ENCODE peak calls at places on chromosomes 2 and 18, in ten cellular contexts. N, L, A, X, O, H, K, D, T and Y are unnamed samples.

GRCh38 chr2:121247534-121247933 is 37.5 kb downstream of the TFCP2L1 start:
- DNase-seq in N (no peak), L (no peak), A (no peak), X (no peak), O (no peak), H (no peak), K (no peak), D (no peak), T (no peak), Y (no peak)

GRCh38 chr2:159214325-159214865 is 72.1 kb downstream of the WDSUB1 start:
- DNase-seq in N (no peak), L (no peak), A (no peak), X (no peak), O (no peak), H (no peak), K (no peak), D (no peak), T (peak), Y (no peak)

GRCh38 chr2:36178384-36178783 is 177.2 kb upstream of the CRIM1 start:
- DNase-seq in N (no peak), L (no peak), A (no peak), X (no peak), O (no peak), H (no peak), K (peak), D (no peak), T (no peak), Y (no peak)

GRCh38 chr2:50492452-50492851 is 539.5 kb downstream of the NRXN1 start:
- DNase-seq in N (no peak), L (peak), A (peak), X (peak), O (no peak), H (peak), K (peak), D (no peak), T (peak), Y (peak)

GRCh38 chr18:36835927-36836326 is 7.0 kb downstream of the KIAA1328 start:
- DNase-seq in N (no peak), L (no peak), A (no peak), X (no peak), O (no peak), H (no peak), K (no peak), D (no peak), T (no peak), Y (no peak)

GRCh38 chr2:113831156-113831555 is 58.7 kb upstream of the ACTR3 start:
- DNase-seq in N (no peak), L (no peak), A (no peak), X (no peak), O (no peak), H (no peak), K (peak), D (no peak), T (peak), Y (no peak)

GRCh38 chr2:155215037-155215707 is 516.7 kb downstream of the KCNJ3 start:
- DNase-seq in N (no peak), L (no peak), A (no peak), X (no peak), O (no peak), H (no peak), K (no peak), D (no peak), T (no peak), Y (no peak)

GRCh38 chr2:215423234-215423633 is 12.6 kb downstream of the FN1 start:
- DNase-seq in N (no peak), L (no peak), A (no peak), X (no peak), O (no peak), H (peak), K (no peak), D (no peak), T (no peak), Y (peak)

GRCh38 chr2:150400849-150401248 is 86.6 kb downstream of the RND3 start:
- DNase-seq in N (no peak), L (no peak), A (no peak), X (no peak), O (no peak), H (peak), K (no peak), D (no peak), T (no peak), Y (no peak)

GRCh38 chr2:241241669-241242068 is 53.2 kb downstream of the ANO7 start:
- DNase-seq in N (no peak), L (no peak), A (no peak), X (no peak), O (no peak), H (no peak), K (no peak), D (no peak), T (no peak), Y (no peak)

GRCh38 chr2:230748087-230748486 is 35.4 kb downstream of the CAB39 start:
- DNase-seq in N (no peak), L (no peak), A (no peak), X (no peak), O (no peak), H (peak), K (peak), D (no peak), T (peak), Y (no peak)

GRCh38 chr2:223668302-223668998 is 66.3 kb upstream of the SCG2 start:
- DNase-seq in N (no peak), L (no peak), A (no peak), X (no peak), O (no peak), H (peak), K (no peak), D (no peak), T (no peak), Y (peak)

GRCh38 chr2:147051248-147051647 is 793.6 kb upstream of the ACVR2A start:
- DNase-seq in N (no peak), L (no peak), A (no peak), X (no peak), O (no peak), H (peak), K (peak), D (no peak), T (no peak), Y (no peak)

GRCh38 chr2:88199912-88200682 is 30.0 kb downstream of the THNSL2 start:
- DNase-seq in N (peak), L (no peak), A (no peak), X (no peak), O (peak), H (no peak), K (peak), D (no peak), T (no peak), Y (no peak)
- H3K4me3 ChIP-seq in N (peak), L (no peak), A (peak), X (no peak), O (no peak), H (no peak), K (peak), D (no peak), T (no peak), Y (no peak)

GRCh38 chr2:17373041-17373440 is 145.2 kb downstream of the RAD51AP2 start:
- DNase-seq in N (no peak), L (peak), A (no peak), X (no peak), O (no peak), H (no peak), K (peak), D (no peak), T (no peak), Y (peak)

GRCh38 chr2:17380003-17380402 is 138.2 kb downstream of the RAD51AP2 start:
- DNase-seq in N (no peak), L (no peak), A (no peak), X (no peak), O (no peak), H (no peak), K (no peak), D (no peak), T (no peak), Y (no peak)

GRCh38 chr2:17373736-17374135 is 144.5 kb downstream of the RAD51AP2 start:
- DNase-seq in N (no peak), L (peak), A (no peak), X (no peak), O (no peak), H (no peak), K (peak), D (no peak), T (no peak), Y (no peak)

GRCh38 chr2:17375262-17375661 is 143.0 kb downstream of the RAD51AP2 start:
- DNase-seq in N (no peak), L (no peak), A (no peak), X (no peak), O (no peak), H (no peak), K (peak), D (no peak), T (no peak), Y (no peak)
- TF ChIP-seq CTCF in N (no peak), L (no peak), A (no peak), X (no peak), O (no peak), H (no peak), K (no peak), D (no peak), T (no peak), Y (no peak)

GRCh38 chr2:206212673-206213513 is 53.2 kb downstream of the EEF1B2 start:
- DNase-seq in N (no peak), L (peak), A (no peak), X (no peak), O (no peak), H (peak), K (peak), D (no peak), T (peak), Y (peak)
- H3K4me3 ChIP-seq in N (peak), L (peak), A (no peak), X (no peak), O (peak), H (peak), K (peak), D (no peak), T (peak), Y (peak)

GRCh38 chr2:30670453-30670852 is 136.8 kb downstream of the CAPN13 start:
- DNase-seq in N (no peak), L (no peak), A (no peak), X (peak), O (no peak), H (no peak), K (no peak), D (no peak), T (no peak), Y (no peak)
- TF ChIP-seq CTCF in N (no peak), L (no peak), A (no peak), X (no peak), O (no peak), H (no peak), K (no peak), D (no peak), T (no peak), Y (peak)

GRCh38 chr2:161139098-161139987 is 20.9 kb upstream of the TANK start:
- DNase-seq in N (no peak), L (no peak), A (no peak), X (no peak), O (no peak), H (peak), K (peak), D (no peak), T (no peak), Y (peak)
- H3K4me3 ChIP-seq in N (peak), L (no peak), A (no peak), X (no peak), O (peak), H (no peak), K (no peak), D (no peak), T (no peak), Y (no peak)

GRCh38 chr2:182301093-182301492 is 125.7 kb downstream of the PDE1A start:
- DNase-seq in N (no peak), L (no peak), A (no peak), X (no peak), O (no peak), H (peak), K (no peak), D (no peak), T (peak), Y (no peak)
- TF ChIP-seq CTCF in N (no peak), L (no peak), A (peak), X (no peak), O (no peak), H (no peak), K (peak), D (no peak), T (no peak), Y (no peak)

GRCh38 chr18:68484241-68484640 is 230.7 kb downstream of the TMX3 start:
- DNase-seq in N (no peak), L (no peak), A (no peak), X (no peak), O (no peak), H (peak), K (peak), D (no peak), T (peak), Y (peak)

GRCh38 chr18:68478246-68478645 is 236.7 kb downstream of the TMX3 start:
- DNase-seq in N (no peak), L (no peak), A (no peak), X (no peak), O (no peak), H (no peak), K (no peak), D (no peak), T (no peak), Y (no peak)

GRCh38 chr18:68480196-68480595 is 234.7 kb downstream of the TMX3 start:
- DNase-seq in N (no peak), L (no peak), A (no peak), X (no peak), O (no peak), H (no peak), K (no peak), D (no peak), T (no peak), Y (peak)

GRCh38 chr18:68482815-68483214 is 232.1 kb downstream of the TMX3 start:
- DNase-seq in N (no peak), L (no peak), A (no peak), X (no peak), O (no peak), H (no peak), K (no peak), D (no peak), T (no peak), Y (no peak)
- H3K4me3 ChIP-seq in N (no peak), L (no peak), A (no peak), X (no peak), O (no peak), H (no peak), K (no peak), D (no peak), T (no peak), Y (no peak)

DNA sequence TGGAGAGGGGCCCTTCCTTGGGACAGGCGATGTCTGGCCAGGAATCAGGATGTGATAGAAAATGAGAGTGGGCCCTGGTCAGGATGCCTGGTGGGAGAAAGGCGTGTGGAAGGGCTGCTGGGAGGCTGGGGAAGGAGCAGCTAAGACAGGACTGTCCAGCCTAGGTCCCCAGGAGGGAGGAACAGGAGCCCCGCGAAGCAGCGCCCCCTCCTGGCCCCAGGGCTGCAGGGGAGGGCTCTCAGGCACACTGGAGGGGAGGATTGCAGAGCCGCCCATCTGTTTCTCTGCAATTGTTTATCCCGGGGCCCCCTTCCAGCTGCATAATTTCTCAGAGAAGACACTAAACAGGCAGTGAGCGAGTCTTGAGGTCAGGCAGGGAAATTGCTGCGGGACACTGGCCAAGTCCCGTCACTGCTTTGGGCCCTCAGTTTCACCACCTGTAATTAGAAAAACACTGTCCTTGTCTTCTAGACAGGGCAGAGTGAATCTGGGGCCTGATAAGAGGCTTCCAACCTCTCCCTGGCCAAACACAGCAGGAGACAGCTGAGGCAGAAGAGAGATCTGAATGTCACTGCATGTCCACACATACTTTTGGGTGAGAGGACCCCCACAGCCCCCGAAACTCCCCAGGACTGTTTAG is 3.9 kb upstream of the NPPC start:
- DNase-seq in N (peak), L (no peak), A (peak), X (no peak), O (peak), H (peak), K (no peak), D (peak), T (no peak), Y (no peak)
- TF ChIP-seq CTCF in N (peak), L (peak), A (peak), X (peak), O (no peak), H (peak), K (no peak), D (peak), T (peak), Y (peak)

DNA sequence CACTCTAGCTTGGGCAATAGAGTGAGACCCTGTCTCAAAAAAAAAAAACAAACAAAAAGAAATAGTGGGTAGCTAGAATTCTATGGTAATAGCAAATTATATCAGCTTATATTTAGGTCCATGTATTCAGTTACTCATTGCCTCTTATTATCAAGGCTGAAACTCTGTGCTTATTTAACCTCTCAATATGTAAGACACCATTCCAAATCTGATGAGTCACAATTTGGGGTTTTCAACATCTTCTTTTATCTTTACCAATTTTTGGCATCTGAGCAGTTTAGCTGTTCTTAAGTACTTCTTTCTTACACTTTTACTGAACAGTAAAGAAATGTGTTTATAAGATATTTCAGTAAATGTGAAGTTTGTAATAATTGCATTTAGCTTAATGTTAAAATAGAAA is 69.3 kb downstream of the TTC27 start:
- DNase-seq in N (no peak), L (peak), A (no peak), X (no peak), O (no peak), H (peak), K (peak), D (no peak), T (peak), Y (no peak)
- H3K4me3 ChIP-seq in N (no peak), L (no peak), A (no peak), X (no peak), O (no peak), H (no peak), K (no peak), D (no peak), T (no peak), Y (no peak)